ENCODE peak calls at places on chromosomes 1 and 21, in five cellular contexts. One of them, this sample, is unnamed.
A peak's percentile ranks its signal among the peaks of the same experiment; 100 is the strongest.

GRCh38 chr1:201309420-201309819 is 26.1 kb downstream of the PKP1 start:
- DNase-seq in glomerular endothelial cell: peak; percentile 18
- DNase-seq in sigmoid colon: peak; percentile 75
- DNase-seq in EL: peak; percentile 45
- DNase-seq in NCI-H774: peak; percentile 86
- DNase-seq in this sample: peak; percentile 70

GRCh38 chr1:79215311-79215710 is 208.8 kb upstream of the ADGRL4 start:
- DNase-seq in glomerular endothelial cell: no peak
- DNase-seq in sigmoid colon: no peak
- DNase-seq in EL: no peak
- DNase-seq in NCI-H774: no peak
- DNase-seq in this sample: no peak

GRCh38 chr21:37503848-37504467 is 137.4 kb downstream of the DYRK1A start:
- DNase-seq in glomerular endothelial cell: peak; percentile 50
- DNase-seq in sigmoid colon: no peak
- DNase-seq in EL: peak; percentile 83
- DNase-seq in NCI-H774: no peak
- DNase-seq in this sample: no peak

GRCh38 chr1:45827256-45827655 is 23.8 kb downstream of the MAST2 start:
- DNase-seq in glomerular endothelial cell: no peak
- DNase-seq in sigmoid colon: no peak
- DNase-seq in EL: no peak
- DNase-seq in NCI-H774: no peak
- DNase-seq in this sample: no peak

GRCh38 chr21:39502631-39503030 is 50.9 kb downstream of the SH3BGR start:
- DNase-seq in glomerular endothelial cell: no peak
- DNase-seq in sigmoid colon: no peak
- DNase-seq in EL: no peak
- DNase-seq in NCI-H774: no peak
- DNase-seq in this sample: no peak

GRCh38 chr1:33099290-33100118 is 18.6 kb downstream of the AZIN2 start:
- DNase-seq in glomerular endothelial cell: no peak
- DNase-seq in sigmoid colon: no peak
- DNase-seq in EL: peak; percentile 100
- DNase-seq in NCI-H774: no peak
- DNase-seq in this sample: peak; percentile 67

GRCh38 chr1:58585591-58586151 is 8.6 kb upstream of the TACSTD2 start:
- DNase-seq in glomerular endothelial cell: no peak
- DNase-seq in sigmoid colon: peak; percentile 71
- DNase-seq in EL: peak; percentile 39
- DNase-seq in NCI-H774: no peak
- DNase-seq in this sample: peak; percentile 63

GRCh38 chr21:45556645-45557601 is 14.7 kb upstream of the SLC19A1 start:
- DNase-seq in glomerular endothelial cell: no peak
- DNase-seq in sigmoid colon: peak; percentile 69
- DNase-seq in EL: no peak
- DNase-seq in NCI-H774: no peak
- DNase-seq in this sample: peak; percentile 51

GRCh38 chr1:56032276-56032675 is 547.1 kb downstream of the PLPP3 start:
- DNase-seq in glomerular endothelial cell: no peak
- DNase-seq in sigmoid colon: no peak
- DNase-seq in EL: no peak
- DNase-seq in NCI-H774: no peak
- DNase-seq in this sample: no peak

GRCh38 chr1:177849130-177849529 is 120.7 kb downstream of the SEC16B start:
- DNase-seq in glomerular endothelial cell: no peak
- DNase-seq in sigmoid colon: no peak
- DNase-seq in EL: no peak
- DNase-seq in NCI-H774: peak; percentile 16
- DNase-seq in this sample: no peak

GRCh38 chr21:35641271-35642016 is 418.9 kb downstream of the SETD4 start:
- DNase-seq in glomerular endothelial cell: no peak
- DNase-seq in sigmoid colon: no peak
- DNase-seq in EL: peak; percentile 77
- DNase-seq in NCI-H774: no peak
- DNase-seq in this sample: no peak

GRCh38 chr1:109806733-109807397 is 43.1 kb upstream of the EPS8L3 start:
- DNase-seq in glomerular endothelial cell: no peak
- DNase-seq in sigmoid colon: no peak
- DNase-seq in EL: no peak
- DNase-seq in NCI-H774: no peak
- DNase-seq in this sample: no peak

GRCh38 chr1:64973061-64973647 is 6.8 kb upstream of the JAK1 start:
- DNase-seq in glomerular endothelial cell: no peak
- DNase-seq in sigmoid colon: no peak
- DNase-seq in EL: no peak
- DNase-seq in NCI-H774: no peak
- DNase-seq in this sample: no peak

GRCh38 chr1:52473039-52473438 is 68.6 kb downstream of the PRPF38A start:
- DNase-seq in glomerular endothelial cell: no peak
- DNase-seq in sigmoid colon: no peak
- DNase-seq in EL: no peak
- DNase-seq in NCI-H774: no peak
- DNase-seq in this sample: no peak

GRCh38 chr21:46116189-46116845 is 18.4 kb downstream of the COL6A2 start:
- DNase-seq in glomerular endothelial cell: no peak
- DNase-seq in sigmoid colon: peak; percentile 65
- DNase-seq in EL: no peak
- DNase-seq in NCI-H774: no peak
- DNase-seq in this sample: peak; percentile 43

GRCh38 chr1:178151831-178152230 is 57.9 kb downstream of the RASAL2 start:
- DNase-seq in glomerular endothelial cell: peak; percentile 22
- DNase-seq in sigmoid colon: no peak
- DNase-seq in EL: peak; percentile 13
- DNase-seq in NCI-H774: no peak
- DNase-seq in this sample: no peak

GRCh38 chr1:107323765-107324164 is 182.9 kb downstream of the NTNG1 start:
- DNase-seq in glomerular endothelial cell: no peak
- DNase-seq in sigmoid colon: no peak
- DNase-seq in EL: no peak
- DNase-seq in NCI-H774: no peak
- DNase-seq in this sample: no peak

GRCh38 chr21:42534901-42535378 is 21.3 kb downstream of the SLC37A1 start:
- DNase-seq in glomerular endothelial cell: no peak
- DNase-seq in sigmoid colon: no peak
- DNase-seq in EL: no peak
- DNase-seq in NCI-H774: no peak
- DNase-seq in this sample: peak; percentile 36

GRCh38 chr21:45596704-45597318 is 46.7 kb upstream of the PCBP3 start:
- DNase-seq in glomerular endothelial cell: no peak
- DNase-seq in sigmoid colon: peak; percentile 85
- DNase-seq in EL: peak; percentile 46
- DNase-seq in NCI-H774: no peak
- DNase-seq in this sample: peak; percentile 87

GRCh38 chr1:172764378-172764777 is 105.5 kb downstream of the FASLG start:
- DNase-seq in glomerular endothelial cell: no peak
- DNase-seq in sigmoid colon: no peak
- DNase-seq in EL: no peak
- DNase-seq in NCI-H774: no peak
- DNase-seq in this sample: no peak

GRCh38 chr21:45984584-45985095 is 3.1 kb downstream of the COL6A1 start:
- DNase-seq in glomerular endothelial cell: no peak
- DNase-seq in sigmoid colon: no peak
- DNase-seq in EL: no peak
- DNase-seq in NCI-H774: no peak
- DNase-seq in this sample: no peak

GRCh38 chr21:33199516-33200217 is 30.1 kb upstream of the IFNAR2 start:
- DNase-seq in glomerular endothelial cell: peak; percentile 95
- DNase-seq in sigmoid colon: peak; percentile 89
- DNase-seq in EL: peak; percentile 91
- DNase-seq in NCI-H774: peak; percentile 82
- DNase-seq in this sample: no peak

GRCh38 chr1:197799271-197799670 is 24.0 kb upstream of the DENND1B start:
- DNase-seq in glomerular endothelial cell: no peak
- DNase-seq in sigmoid colon: no peak
- DNase-seq in EL: peak; percentile 81
- DNase-seq in NCI-H774: no peak
- DNase-seq in this sample: no peak

GRCh38 chr1:160227045-160227444 is 21.9 kb downstream of the PEA15 start:
- DNase-seq in glomerular endothelial cell: no peak
- DNase-seq in sigmoid colon: no peak
- DNase-seq in EL: no peak
- DNase-seq in NCI-H774: no peak
- DNase-seq in this sample: no peak

This sample was measured in lower lobe of right lung.